ENCODE peak calls at places on chromosome 17, in nine cellular contexts. B is heart left ventricle, I is thoracic aorta, D is IMR-90, E is spleen, S is kidney, J is neural progenitor cell, H is upper lobe of right lung, Q is body of pancreas. R is an unnamed sample.

GRCh38 chr17:76952402-76952801 is 84.2 kb downstream of the MGAT5B start:
- DNase-seq in B (no peak), I (no peak), D (no peak), E (no peak), S (no peak), J (no peak), H (no peak), Q (no peak), R (no peak)

GRCh38 chr17:57997085-57997809 is 9.2 kb upstream of the VEZF1 start:
- DNase-seq in B (no peak), I (no peak), D (no peak), E (no peak), S (no peak), J (no peak), H (no peak), Q (no peak), R (no peak)

GRCh38 chr17:57443781-57444180 is 187.5 kb downstream of the MSI2 start:
- DNase-seq in B (no peak), I (no peak), D (no peak), E (no peak), S (no peak), J (no peak), H (no peak), Q (no peak), R (no peak)

GRCh38 chr17:82214012-82214628 is 1.5 kb upstream of the CCDC57 start:
- DNase-seq in B (no peak), I (no peak), D (no peak), E (peak; percentile 77), S (peak; percentile 70), J (no peak), H (no peak), Q (no peak), R (no peak)

GRCh38 chr17:6756425-6757012 is 673 bp downstream of the XAF1 start:
- DNase-seq in B (no peak), I (no peak), D (no peak), E (no peak), S (no peak), J (no peak), H (no peak), Q (no peak), R (no peak)

GRCh38 chr17:17304521-17304985 is 1.4 kb downstream of the NT5M start:
- DNase-seq in B (no peak), I (no peak), D (no peak), E (no peak), S (no peak), J (no peak), H (no peak), Q (no peak), R (no peak)

GRCh38 chr17:21814776-21815175 is 122.5 kb downstream of the KCNJ18 start:
- DNase-seq in B (no peak), I (no peak), D (no peak), E (no peak), S (peak; percentile 30), J (no peak), H (no peak), Q (no peak), R (peak; percentile 59)

GRCh38 chr17:77189148-77189547 is 48.4 kb downstream of the SEC14L1 start:
- DNase-seq in B (no peak), I (no peak), D (no peak), E (no peak), S (no peak), J (no peak), H (no peak), Q (no peak), R (no peak)

GRCh38 chr17:11308550-11308949 is 67.5 kb downstream of the SHISA6 start:
- DNase-seq in B (no peak), I (no peak), D (no peak), E (no peak), S (no peak), J (peak; percentile 16), H (no peak), Q (no peak), R (no peak)

GRCh38 chr17:1617620-1618174 is 10.9 kb downstream of the SLC43A2 start:
- DNase-seq in B (no peak), I (no peak), D (peak; percentile 77), E (no peak), S (no peak), J (no peak), H (no peak), Q (no peak), R (no peak)

GRCh38 chr17:83202002-83203000 is 122.9 kb downstream of the METRNL start:
- DNase-seq in B (no peak), I (peak; percentile 1), D (no peak), E (peak; percentile 73), S (peak; percentile 65), J (no peak), H (peak; percentile 56), Q (no peak), R (peak; percentile 6)

GRCh38 chr17:69539781-69540319 is 125.4 kb downstream of the MAP2K6 start:
- DNase-seq in B (no peak), I (no peak), D (peak; percentile 93), E (no peak), S (no peak), J (no peak), H (no peak), Q (no peak), R (no peak)

GRCh38 chr17:66487933-66488572 is 185.6 kb downstream of the PRKCA start:
- DNase-seq in B (no peak), I (no peak), D (no peak), E (no peak), S (no peak), J (no peak), H (no peak), Q (no peak), R (no peak)

GRCh38 chr17:13462673-13463124 is 139.0 kb downstream of the HS3ST3A1 start:
- DNase-seq in B (no peak), I (no peak), D (no peak), E (no peak), S (no peak), J (no peak), H (no peak), Q (no peak), R (no peak)

GRCh38 chr17:52495646-52496045 is 337.1 kb upstream of the CA10 start:
- DNase-seq in B (no peak), I (no peak), D (no peak), E (peak; percentile 50), S (no peak), J (no peak), H (no peak), Q (no peak), R (no peak)

GRCh38 chr17:14813649-14814048 is 451.5 kb downstream of the PMP22 start:
- DNase-seq in B (no peak), I (no peak), D (no peak), E (peak; percentile 84), S (no peak), J (peak; percentile 71), H (peak; percentile 73), Q (peak; percentile 15), R (no peak)
- TF ChIP-seq CTCF in B (no peak), I (no peak), D (no peak), E (peak; percentile 54), S (no peak), J (peak; percentile 54), H (peak; percentile 33), Q (no peak), R (no peak)

GRCh38 chr17:19486351-19487008 is 47.2 kb upstream of the SLC47A1 start:
- DNase-seq in B (no peak), I (no peak), D (no peak), E (peak; percentile 36), S (no peak), J (no peak), H (peak; percentile 46), Q (no peak), R (no peak)
- H3K4me1 ChIP-seq in B (no peaks in the 10 kb centered on the region), I (peaks cover 3% of the 10 kb centered on the region), D (peaks cover 6% of the 10 kb centered on the region), E (no peaks in the 10 kb centered on the region), S (peaks cover 2% of the 10 kb centered on the region), J (peaks cover 5% of the 10 kb centered on the region), H (no peaks in the 10 kb centered on the region), Q (no peaks in the 10 kb centered on the region), R (no peaks in the 10 kb centered on the region)

GRCh38 chr17:80513201-80513600 is 31.4 kb upstream of the RPTOR start:
- DNase-seq in B (no peak), I (no peak), D (no peak), E (no peak), S (no peak), J (no peak), H (no peak), Q (no peak), R (no peak)
- TF ChIP-seq CTCF in B (no peak), I (no peak), D (no peak), E (no peak), S (no peak), J (no peak), H (no peak), Q (no peak), R (no peak)

GRCh38 chr17:27558341-27558740 is 72.6 kb upstream of the LGALS9 start:
- DNase-seq in B (no peak), I (no peak), D (no peak), E (peak; percentile 54), S (no peak), J (no peak), H (no peak), Q (peak; percentile 62), R (no peak)
- H3K4me1 ChIP-seq in B (peaks cover 34% of the 10 kb centered on the region), I (peaks cover 19% of the 10 kb centered on the region), D (peaks cover 30% of the 10 kb centered on the region), E (peaks cover 82% of the 10 kb centered on the region), S (peaks cover 29% of the 10 kb centered on the region), J (no peaks in the 10 kb centered on the region), H (peaks cover 57% of the 10 kb centered on the region), Q (peaks cover 76% of the 10 kb centered on the region), R (peaks cover 14% of the 10 kb centered on the region)

DNA sequence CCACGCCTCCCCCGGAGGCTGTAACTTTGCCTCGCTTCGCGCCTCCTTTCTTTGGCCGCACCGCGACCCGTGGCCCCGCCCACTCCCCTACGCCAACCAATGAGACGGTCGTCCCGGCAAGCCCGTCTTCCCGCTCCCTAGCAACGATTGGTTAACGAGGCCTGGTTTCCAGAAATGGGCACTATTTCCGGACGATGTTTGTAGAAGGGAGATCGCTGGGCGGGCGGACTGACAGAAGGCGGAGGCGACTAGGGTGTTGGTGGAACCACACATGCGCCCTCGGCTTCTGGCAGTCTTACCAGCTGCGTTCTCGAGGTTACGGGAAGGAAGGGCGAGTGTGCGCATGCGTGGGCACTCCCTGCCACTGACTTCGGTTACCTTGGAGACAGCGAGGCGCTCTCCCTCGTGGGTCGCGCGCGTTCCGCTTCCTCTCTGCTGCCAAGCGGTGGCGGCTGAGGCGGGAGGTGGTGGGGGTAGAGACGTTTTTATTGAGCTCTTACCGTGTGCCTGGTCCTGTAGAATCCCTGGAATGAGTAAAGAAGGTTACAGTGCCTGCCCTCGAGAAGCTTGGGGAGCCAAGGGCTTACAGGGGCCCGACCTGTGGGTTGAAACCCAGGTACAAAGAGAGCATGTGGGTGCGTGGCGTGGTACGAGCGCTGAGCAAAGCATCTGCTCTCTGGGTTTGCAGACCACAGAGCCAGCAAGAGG is 447 bp upstream of the MAP3K14 start:
- DNase-seq in B (peak; percentile 100), I (peak; percentile 100), D (peak; percentile 100), E (peak; percentile 100), S (peak; percentile 100), J (peak; percentile 100), H (peak; percentile 100), Q (peak; percentile 100), R (peak; percentile 100)
- TF ChIP-seq CTCF in B (no peak), I (no peak), D (no peak), E (no peak), S (peak; percentile 16), J (no peak), H (no peak), Q (no peak), R (no peak)

DNA sequence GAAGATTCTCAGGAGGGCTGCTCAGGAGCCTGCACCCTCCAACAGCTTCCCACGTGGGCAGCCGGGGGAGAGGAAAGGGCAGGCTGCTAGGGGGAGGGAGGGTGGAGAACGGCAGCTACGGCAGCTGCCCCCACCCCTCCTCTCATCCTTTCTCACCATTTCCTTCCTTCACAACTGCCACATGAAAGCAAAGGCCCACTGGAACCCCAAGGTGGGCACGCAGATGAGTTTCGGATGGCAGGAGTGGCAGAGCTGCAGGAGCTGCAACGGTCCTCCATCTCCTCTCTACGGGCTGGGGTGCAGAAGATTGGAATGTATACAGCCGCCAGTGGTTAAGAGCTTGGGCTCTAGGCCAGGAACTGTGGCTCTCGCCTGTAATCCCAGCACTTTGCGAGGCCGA is 77.7 kb downstream of the GAS7 start:
- DNase-seq in B (no peak), I (no peak), D (peak; percentile 69), E (no peak), S (no peak), J (no peak), H (peak; percentile 54), Q (no peak), R (no peak)
- H3K4me1 ChIP-seq in B (peaks cover 68% of the 10 kb centered on the region), I (peaks cover 6% of the 10 kb centered on the region), D (peaks cover 24% of the 10 kb centered on the region), E (peaks cover 86% of the 10 kb centered on the region), S (no peaks in the 10 kb centered on the region), J (peaks cover 2% of the 10 kb centered on the region), H (peaks cover 36% of the 10 kb centered on the region), Q (peaks cover 8% of the 10 kb centered on the region), R (no peaks in the 10 kb centered on the region)